ENCODE peak calls at places on chromosomes 16 and 17, in four cellular contexts. One of them, this sample, is unnamed.
A peak's percentile ranks its signal among the peaks of the same experiment; 100 is the strongest.

GRCh38 chr16:56268799-56269198 is 77.5 kb downstream of the GNAO1 start:
- DNase-seq in lung: no peak
- DNase-seq in cardiac fibroblast: no peak
- DNase-seq in NCI-H345: no peak
- DNase-seq in this sample: no peak

GRCh38 chr17:32998893-32999240 is 7.2 kb downstream of the SPACA3 start:
- DNase-seq in cardiac fibroblast: peak; percentile 28
- DNase-seq in NCI-H345: no peak
- DNase-seq in lung: no peak
- DNase-seq in this sample: no peak

GRCh38 chr17:64146418-64147109 is 16.6 kb upstream of the ERN1 start:
- DNase-seq in lung: peak; percentile 64
- DNase-seq in NCI-H345: peak; percentile 61
- DNase-seq in cardiac fibroblast: peak; percentile 79
- DNase-seq in this sample: peak; percentile 73

GRCh38 chr17:48149174-48150106 is 41.9 kb downstream of the SNX11 start:
- DNase-seq in cardiac fibroblast: no peak
- DNase-seq in NCI-H345: no peak
- DNase-seq in lung: no peak
- DNase-seq in this sample: no peak

GRCh38 chr16:75621170-75621477 is 2.0 kb downstream of the ADAT1 start:
- DNase-seq in NCI-H345: no peak
- DNase-seq in lung: no peak
- DNase-seq in cardiac fibroblast: peak; percentile 41
- DNase-seq in this sample: no peak

GRCh38 chr17:80389011-80389995 is 25.7 kb upstream of the ENDOV start:
- DNase-seq in cardiac fibroblast: no peak
- DNase-seq in NCI-H345: no peak
- DNase-seq in lung: no peak
- DNase-seq in this sample: no peak

GRCh38 chr17:63517825-63518534 is 5.2 kb upstream of the KCNH6 start:
- DNase-seq in cardiac fibroblast: no peak
- DNase-seq in lung: no peak
- DNase-seq in NCI-H345: peak; percentile 71
- DNase-seq in this sample: no peak

GRCh38 chr16:67364610-67365256 is 28.6 kb downstream of the TPPP3 start:
- DNase-seq in cardiac fibroblast: no peak
- DNase-seq in lung: no peak
- DNase-seq in NCI-H345: no peak
- DNase-seq in this sample: no peak

GRCh38 chr17:1179635-1180433 is at the start of gene ABR:
- DNase-seq in cardiac fibroblast: peak; percentile 50
- DNase-seq in lung: no peak
- DNase-seq in NCI-H345: no peak
- DNase-seq in this sample: no peak

GRCh38 chr16:30082545-30083090 is 6.8 kb downstream of the PPP4C start:
- DNase-seq in cardiac fibroblast: no peak
- DNase-seq in NCI-H345: no peak
- DNase-seq in lung: no peak
- DNase-seq in this sample: no peak

GRCh38 chr17:82592289-82592683 is 56.0 kb downstream of the WDR45B start:
- DNase-seq in NCI-H345: no peak
- DNase-seq in cardiac fibroblast: no peak
- DNase-seq in lung: peak; percentile 63
- DNase-seq in this sample: peak; percentile 51

GRCh38 chr16:86740298-86740697 is 161.9 kb downstream of the FOXL1 start:
- DNase-seq in cardiac fibroblast: no peak
- DNase-seq in NCI-H345: no peak
- DNase-seq in lung: no peak
- DNase-seq in this sample: no peak

GRCh38 chr17:42116705-42117396 is 4.3 kb downstream of the KAT2A start:
- DNase-seq in lung: peak; percentile 85
- DNase-seq in cardiac fibroblast: peak; percentile 88
- DNase-seq in NCI-H345: peak; percentile 59
- DNase-seq in this sample: peak; percentile 89

GRCh38 chr17:6376901-6377300 is 58.0 kb downstream of the AIPL1 start:
- DNase-seq in NCI-H345: no peak
- DNase-seq in lung: no peak
- DNase-seq in cardiac fibroblast: no peak
- DNase-seq in this sample: no peak

GRCh38 chr16:55515110-55515509 is 6.2 kb downstream of the LPCAT2 start:
- DNase-seq in cardiac fibroblast: no peak
- DNase-seq in lung: no peak
- DNase-seq in NCI-H345: no peak
- DNase-seq in this sample: no peak

GRCh38 chr16:1317479-1318267 is 8.2 kb downstream of the UBE2I start:
- DNase-seq in cardiac fibroblast: no peak
- DNase-seq in NCI-H345: no peak
- DNase-seq in lung: no peak
- DNase-seq in this sample: no peak

GRCh38 chr17:59837362-59838195 is 55.2 kb downstream of the TUBD1 start:
- DNase-seq in lung: peak; percentile 86
- DNase-seq in cardiac fibroblast: peak; percentile 100
- DNase-seq in NCI-H345: peak; percentile 81
- DNase-seq in this sample: peak; percentile 89

GRCh38 chr16:31428277-31428597 is at the start of gene COX6A2:
- DNase-seq in cardiac fibroblast: no peak
- DNase-seq in NCI-H345: no peak
- DNase-seq in lung: no peak
- DNase-seq in this sample: no peak

GRCh38 chr16:14041164-14041563 is 30.0 kb upstream of the MRTFB start:
- DNase-seq in lung: no peak
- DNase-seq in cardiac fibroblast: no peak
- DNase-seq in NCI-H345: no peak
- DNase-seq in this sample: no peak

GRCh38 chr17:14428640-14429029 is 127.8 kb downstream of the HS3ST3B1 start:
- DNase-seq in NCI-H345: no peak
- DNase-seq in lung: no peak
- DNase-seq in cardiac fibroblast: no peak
- DNase-seq in this sample: no peak

GRCh38 chr17:4956493-4957061 is 5.7 kb downstream of the ENO3 start:
- DNase-seq in lung: no peak
- DNase-seq in NCI-H345: no peak
- DNase-seq in cardiac fibroblast: no peak
- DNase-seq in this sample: peak; percentile 14

GRCh38 chr16:67530013-67530939 is 1.6 kb downstream of the RIPOR1 start:
- DNase-seq in cardiac fibroblast: peak; percentile 88
- DNase-seq in NCI-H345: peak; percentile 30
- DNase-seq in lung: peak; percentile 67
- DNase-seq in this sample: peak; percentile 72

GRCh38 chr16:66342294-66342900 is 24.1 kb upstream of the CDH5 start:
- DNase-seq in lung: no peak
- DNase-seq in cardiac fibroblast: peak; percentile 36
- DNase-seq in NCI-H345: no peak
- DNase-seq in this sample: no peak

GRCh38 chr17:31272236-31272635 is 24.8 kb downstream of the OMG start:
- DNase-seq in NCI-H345: no peak
- DNase-seq in lung: no peak
- DNase-seq in cardiac fibroblast: no peak
- DNase-seq in this sample: no peak

GRCh38 chr17:61149862-61150362 is 249.7 kb upstream of the TBX2 start:
- DNase-seq in lung: no peak
- DNase-seq in NCI-H345: no peak
- DNase-seq in cardiac fibroblast: no peak
- DNase-seq in this sample: no peak

GRCh38 chr16:3259097-3259496 is 2.7 kb upstream of the MEFV start:
- DNase-seq in lung: peak; percentile 65
- DNase-seq in cardiac fibroblast: peak; percentile 17
- DNase-seq in NCI-H345: no peak
- DNase-seq in this sample: no peak

GRCh38 chr17:17269926-17270773 is 10.9 kb downstream of the COPS3 start:
- DNase-seq in lung: no peak
- DNase-seq in cardiac fibroblast: no peak
- DNase-seq in NCI-H345: no peak
- DNase-seq in this sample: no peak

GRCh38 chr16:82070656-82071369 is 35.8 kb downstream of the HSD17B2 start:
- DNase-seq in cardiac fibroblast: peak; percentile 29
- DNase-seq in NCI-H345: no peak
- DNase-seq in lung: no peak
- DNase-seq in this sample: no peak

GRCh38 chr17:31686495-31686894 is 172.5 kb downstream of the COPRS start:
- DNase-seq in cardiac fibroblast: no peak
- DNase-seq in lung: no peak
- DNase-seq in NCI-H345: no peak
- DNase-seq in this sample: no peak

GRCh38 chr16:57711993-57712392 is 17.4 kb downstream of the DRC7 start:
- DNase-seq in cardiac fibroblast: no peak
- DNase-seq in NCI-H345: no peak
- DNase-seq in lung: no peak
- DNase-seq in this sample: no peak

GRCh38 chr17:17352836-17353624 is 49.9 kb downstream of the NT5M start:
- DNase-seq in NCI-H345: no peak
- DNase-seq in cardiac fibroblast: no peak
- DNase-seq in lung: no peak
- DNase-seq in this sample: no peak

GRCh38 chr16:15033309-15033707 is 22.6 kb downstream of the NTAN1 start:
- DNase-seq in cardiac fibroblast: peak; percentile 40
- DNase-seq in NCI-H345: no peak
- DNase-seq in lung: no peak
- DNase-seq in this sample: peak; percentile 59

GRCh38 chr17:38911081-38911730 is 14.2 kb upstream of the LASP1NB start:
- DNase-seq in NCI-H345: no peak
- DNase-seq in cardiac fibroblast: no peak
- DNase-seq in lung: no peak
- DNase-seq in this sample: no peak

GRCh38 chr16:86507173-86508027 is 2.9 kb upstream of the FOXF1 start:
- DNase-seq in cardiac fibroblast: no peak
- DNase-seq in lung: no peak
- DNase-seq in NCI-H345: no peak
- DNase-seq in this sample: no peak

GRCh38 chr17:81387235-81388060 is 7.8 kb upstream of the BAHCC1 start:
- DNase-seq in cardiac fibroblast: peak; percentile 70
- DNase-seq in NCI-H345: peak; percentile 47
- DNase-seq in lung: peak; percentile 63
- DNase-seq in this sample: peak; percentile 55